ENCODE peak calls at places on chromosomes 3 and 15, in five cellular contexts. V is A549, G is frontal cortex, Q is GM23338, F is lower leg skin. M is an unnamed sample.

GRCh38 chr15:88242586-88242985 is 14.0 kb downstream of the NTRK3 start:
- DNase-seq in V (no peak), G (no peak), Q (no peak), F (no peak), M (no peak)

GRCh38 chr15:67433495-67434099 is 87.3 kb upstream of the C15orf61 start:
- DNase-seq in V (peak), G (peak), Q (peak), F (peak), M (peak)

GRCh38 chr15:99251436-99251821 is at the start of gene LRRC28:
- DNase-seq in V (no peak), G (no peak), Q (no peak), F (no peak), M (no peak)

GRCh38 chr15:74242296-74242929 is 6.3 kb downstream of the CCDC33 start:
- DNase-seq in V (peak), G (no peak), Q (no peak), F (no peak), M (no peak)

GRCh38 chr15:42048821-42049200 is 28.0 kb upstream of the PLA2G4E start:
- DNase-seq in V (no peak), G (no peak), Q (peak), F (peak), M (no peak)

GRCh38 chr3:125395091-125395490 is 20.0 kb upstream of the ZNF148 start:
- DNase-seq in V (no peak), G (no peak), Q (no peak), F (no peak), M (no peak)

GRCh38 chr3:152466784-152467183 is 198.1 kb downstream of the MBNL1 start:
- DNase-seq in V (peak), G (no peak), Q (peak), F (no peak), M (peak)

GRCh38 chr15:87579537-87579936 is 677.0 kb downstream of the NTRK3 start:
- DNase-seq in V (no peak), G (no peak), Q (no peak), F (no peak), M (no peak)

GRCh38 chr3:189712906-189713483 is 81.8 kb downstream of the TP63 start:
- DNase-seq in V (peak), G (no peak), Q (no peak), F (no peak), M (no peak)

GRCh38 chr3:140816372-140816771 is 125.3 kb upstream of the SLC25A36 start:
- DNase-seq in V (no peak), G (no peak), Q (no peak), F (no peak), M (no peak)

GRCh38 chr15:70702584-70702983 is 60.8 kb downstream of the UACA start:
- DNase-seq in V (no peak), G (no peak), Q (no peak), F (no peak), M (no peak)

GRCh38 chr15:34182942-34183341 is 27.0 kb downstream of the KATNBL1 start:
- DNase-seq in V (no peak), G (no peak), Q (peak), F (no peak), M (no peak)

GRCh38 chr3:142057331-142057725 is 92.0 kb downstream of the TFDP2 start:
- DNase-seq in V (no peak), G (no peak), Q (no peak), F (no peak), M (no peak)

GRCh38 chr3:190213726-190214125 is 93.0 kb upstream of the P3H2 start:
- DNase-seq in V (no peak), G (no peak), Q (no peak), F (no peak), M (no peak)

GRCh38 chr15:58307313-58307961 is 124.4 kb upstream of the LIPC start:
- DNase-seq in V (no peak), G (no peak), Q (no peak), F (no peak), M (peak)

GRCh38 chr3:127206611-127207516 is 13.9 kb downstream of the PRR23E start:
- DNase-seq in V (no peak), G (no peak), Q (no peak), F (peak), M (no peak)

GRCh38 chr3:81863714-81864113 is 102.3 kb upstream of the GBE1 start:
- DNase-seq in V (no peak), G (no peak), Q (no peak), F (no peak), M (no peak)

GRCh38 chr3:133280591-133280990 is 119.3 kb upstream of the BFSP2 start:
- DNase-seq in V (no peak), G (no peak), Q (no peak), F (no peak), M (no peak)

GRCh38 chr3:159872374-159873109 is 116.1 kb upstream of the IL12A start:
- DNase-seq in V (peak), G (no peak), Q (peak), F (no peak), M (peak)

GRCh38 chr3:133512416-133513089 is 60.9 kb upstream of the CDV3 start:
- DNase-seq in V (no peak), G (no peak), Q (no peak), F (no peak), M (no peak)

GRCh38 chr3:65751123-65751700 is 287.5 kb downstream of the MAGI1 start:
- DNase-seq in V (peak), G (peak), Q (peak), F (no peak), M (peak)

GRCh38 chr3:41267975-41268640 is 68.8 kb downstream of the CTNNB1 start:
- DNase-seq in V (peak), G (no peak), Q (no peak), F (no peak), M (peak)

GRCh38 chr3:143209715-143210059 is 90.1 kb downstream of the CHST2 start:
- DNase-seq in V (no peak), G (no peak), Q (no peak), F (no peak), M (no peak)

GRCh38 chr3:123610331-123610730 is 25.5 kb upstream of the HACD2 start:
- DNase-seq in V (no peak), G (no peak), Q (no peak), F (no peak), M (no peak)

GRCh38 chr3:179651687-179652466 is 963 bp upstream of the USP13 start:
- DNase-seq in V (no peak), G (peak), Q (no peak), F (no peak), M (no peak)

GRCh38 chr3:89584398-89584797 is 477.0 kb downstream of the EPHA3 start:
- DNase-seq in V (no peak), G (no peak), Q (no peak), F (no peak), M (no peak)

GRCh38 chr3:63863150-63864007 is at the start of the genes ATXN7 and THOC7:
- DNase-seq in V (peak), G (peak), Q (peak), F (peak), M (peak)

GRCh38 chr3:30141927-30142326 is 464.5 kb upstream of the TGFBR2 start:
- DNase-seq in V (no peak), G (no peak), Q (no peak), F (no peak), M (no peak)

GRCh38 chr3:136960838-136961836 is 3.4 kb downstream of the IL20RB start:
- DNase-seq in V (no peak), G (no peak), Q (no peak), F (no peak), M (no peak)

GRCh38 chr3:190862209-190863118 is at the start of gene GMNC:
- DNase-seq in V (peak), G (peak), Q (peak), F (peak), M (peak)

GRCh38 chr3:148643389-148643840 is 54.3 kb upstream of the AGTR1 start:
- DNase-seq in V (peak), G (no peak), Q (peak), F (no peak), M (no peak)

GRCh38 chr3:114852974-114853373 is 294.1 kb downstream of the ZBTB20 start:
- DNase-seq in V (no peak), G (no peak), Q (no peak), F (no peak), M (no peak)

GRCh38 chr3:148990211-148990610 is 1.1 kb upstream of the GYG1 start:
- DNase-seq in V (no peak), G (no peak), Q (no peak), F (no peak), M (no peak)

GRCh38 chr3:46669191-46669999 is 24.1 kb downstream of the ALS2CL start:
- DNase-seq in V (no peak), G (no peak), Q (no peak), F (peak), M (no peak)

GRCh38 chr3:177578488-177578887 is 381.2 kb upstream of the TBL1XR1 start:
- DNase-seq in V (no peak), G (no peak), Q (no peak), F (no peak), M (no peak)

GRCh38 chr3:156368189-156368588 is 186.7 kb downstream of the SSR3 start:
- DNase-seq in V (no peak), G (no peak), Q (no peak), F (no peak), M (no peak)

GRCh38 chr3:47028146-47028545 is 48.7 kb downstream of the NBEAL2 start:
- DNase-seq in V (no peak), G (no peak), Q (no peak), F (no peak), M (no peak)

GRCh38 chr3:129970603-129971002 is 3.9 kb upstream of the TRH start:
- DNase-seq in V (no peak), G (no peak), Q (no peak), F (no peak), M (no peak)

GRCh38 chr3:27133062-27133461 is 236.1 kb downstream of the NEK10 start:
- DNase-seq in V (peak), G (no peak), Q (no peak), F (no peak), M (no peak)